ENCODE peak calls at places on chromosomes 6 and 20, in nine cellular contexts. One of them, this sample, is unnamed.

GRCh38 chr6:134169881-134170486 is 117.6 kb upstream of the SLC2A12 start:
- DNase-seq in thoracic aorta: no peak
- DNase-seq in neural crest cell: no peak
- DNase-seq in NCI-H1048: no peak
- DNase-seq in stimulated activated CD4-positive, alpha-beta T cell treated with anti-CD3 and anti-CD28 coated beads, Interleukin-12 subunit alpha, Interleukin-12 subunit beta, amount 100 ng/mL, for 4 hours: no peak
- DNase-seq in NCI-H2171 treated with DMSO at 0.1 percent for 48 hours: no peak
- DNase-seq in T follicular helper cell: no peak
- DNase-seq in AG08396: no peak
- DNase-seq in astrocyte of the spinal cord: peak; percentile 33
- DNase-seq in this sample: no peak

GRCh38 chr20:5122861-5123260 is 3.1 kb upstream of the PCNA start:
- DNase-seq in thoracic aorta: no peak
- DNase-seq in neural crest cell: no peak
- DNase-seq in NCI-H1048: no peak
- DNase-seq in stimulated activated CD4-positive, alpha-beta T cell treated with anti-CD3 and anti-CD28 coated beads, Interleukin-12 subunit alpha, Interleukin-12 subunit beta, amount 100 ng/mL, for 4 hours: no peak
- DNase-seq in NCI-H2171 treated with DMSO at 0.1 percent for 48 hours: no peak
- DNase-seq in T follicular helper cell: no peak
- DNase-seq in AG08396: no peak
- DNase-seq in astrocyte of the spinal cord: no peak
- DNase-seq in this sample: no peak

GRCh38 chr6:79841577-79842381 is 105.6 kb downstream of the ELOVL4 start:
- DNase-seq in thoracic aorta: no peak
- DNase-seq in neural crest cell: no peak
- DNase-seq in NCI-H1048: no peak
- DNase-seq in stimulated activated CD4-positive, alpha-beta T cell treated with anti-CD3 and anti-CD28 coated beads, Interleukin-12 subunit alpha, Interleukin-12 subunit beta, amount 100 ng/mL, for 4 hours: no peak
- DNase-seq in NCI-H2171 treated with DMSO at 0.1 percent for 48 hours: no peak
- DNase-seq in T follicular helper cell: no peak
- DNase-seq in AG08396: no peak
- DNase-seq in astrocyte of the spinal cord: no peak
- DNase-seq in this sample: no peak

GRCh38 chr20:20668639-20669038 is 43.8 kb downstream of the RALGAPA2 start:
- DNase-seq in thoracic aorta: no peak
- DNase-seq in neural crest cell: no peak
- DNase-seq in NCI-H1048: no peak
- DNase-seq in stimulated activated CD4-positive, alpha-beta T cell treated with anti-CD3 and anti-CD28 coated beads, Interleukin-12 subunit alpha, Interleukin-12 subunit beta, amount 100 ng/mL, for 4 hours: no peak
- DNase-seq in NCI-H2171 treated with DMSO at 0.1 percent for 48 hours: no peak
- DNase-seq in T follicular helper cell: no peak
- DNase-seq in AG08396: peak; percentile 5
- DNase-seq in astrocyte of the spinal cord: peak; percentile 14
- DNase-seq in this sample: no peak

GRCh38 chr6:140537834-140538680 is 1163.6 kb upstream of the CITED2 start:
- DNase-seq in thoracic aorta: no peak
- DNase-seq in neural crest cell: peak; percentile 15
- DNase-seq in NCI-H1048: peak; percentile 13
- DNase-seq in stimulated activated CD4-positive, alpha-beta T cell treated with anti-CD3 and anti-CD28 coated beads, Interleukin-12 subunit alpha, Interleukin-12 subunit beta, amount 100 ng/mL, for 4 hours: no peak
- DNase-seq in NCI-H2171 treated with DMSO at 0.1 percent for 48 hours: peak; percentile 26
- DNase-seq in T follicular helper cell: no peak
- DNase-seq in AG08396: peak; percentile 73
- DNase-seq in astrocyte of the spinal cord: peak; percentile 98
- DNase-seq in this sample: no peak

GRCh38 chr6:20255428-20255827 is 43.2 kb upstream of the MBOAT1 start:
- DNase-seq in thoracic aorta: no peak
- DNase-seq in neural crest cell: no peak
- DNase-seq in NCI-H1048: no peak
- DNase-seq in stimulated activated CD4-positive, alpha-beta T cell treated with anti-CD3 and anti-CD28 coated beads, Interleukin-12 subunit alpha, Interleukin-12 subunit beta, amount 100 ng/mL, for 4 hours: no peak
- DNase-seq in NCI-H2171 treated with DMSO at 0.1 percent for 48 hours: no peak
- DNase-seq in T follicular helper cell: no peak
- DNase-seq in AG08396: no peak
- DNase-seq in astrocyte of the spinal cord: no peak
- DNase-seq in this sample: no peak

GRCh38 chr6:39453236-39453635 is 130.7 kb upstream of the KCNK16 start:
- DNase-seq in thoracic aorta: no peak
- DNase-seq in neural crest cell: no peak
- DNase-seq in NCI-H1048: no peak
- DNase-seq in stimulated activated CD4-positive, alpha-beta T cell treated with anti-CD3 and anti-CD28 coated beads, Interleukin-12 subunit alpha, Interleukin-12 subunit beta, amount 100 ng/mL, for 4 hours: no peak
- DNase-seq in NCI-H2171 treated with DMSO at 0.1 percent for 48 hours: no peak
- DNase-seq in T follicular helper cell: no peak
- DNase-seq in AG08396: no peak
- DNase-seq in astrocyte of the spinal cord: peak; percentile 18
- DNase-seq in this sample: no peak

GRCh38 chr20:1472556-1473243 is 6.1 kb upstream of the NSFL1C start:
- DNase-seq in thoracic aorta: no peak
- DNase-seq in neural crest cell: no peak
- DNase-seq in NCI-H1048: no peak
- DNase-seq in stimulated activated CD4-positive, alpha-beta T cell treated with anti-CD3 and anti-CD28 coated beads, Interleukin-12 subunit alpha, Interleukin-12 subunit beta, amount 100 ng/mL, for 4 hours: no peak
- DNase-seq in NCI-H2171 treated with DMSO at 0.1 percent for 48 hours: no peak
- DNase-seq in T follicular helper cell: no peak
- DNase-seq in AG08396: no peak
- DNase-seq in astrocyte of the spinal cord: no peak
- DNase-seq in this sample: no peak

GRCh38 chr20:8764289-8764962 is 304.5 kb upstream of the PLCB4 start:
- DNase-seq in thoracic aorta: no peak
- DNase-seq in neural crest cell: no peak
- DNase-seq in NCI-H1048: no peak
- DNase-seq in stimulated activated CD4-positive, alpha-beta T cell treated with anti-CD3 and anti-CD28 coated beads, Interleukin-12 subunit alpha, Interleukin-12 subunit beta, amount 100 ng/mL, for 4 hours: no peak
- DNase-seq in NCI-H2171 treated with DMSO at 0.1 percent for 48 hours: peak; percentile 40
- DNase-seq in T follicular helper cell: no peak
- DNase-seq in AG08396: no peak
- DNase-seq in astrocyte of the spinal cord: no peak
- DNase-seq in this sample: no peak

GRCh38 chr6:22557007-22557406 is 12.4 kb upstream of the HDGFL1 start:
- DNase-seq in thoracic aorta: no peak
- DNase-seq in neural crest cell: no peak
- DNase-seq in NCI-H1048: no peak
- DNase-seq in stimulated activated CD4-positive, alpha-beta T cell treated with anti-CD3 and anti-CD28 coated beads, Interleukin-12 subunit alpha, Interleukin-12 subunit beta, amount 100 ng/mL, for 4 hours: no peak
- DNase-seq in NCI-H2171 treated with DMSO at 0.1 percent for 48 hours: no peak
- DNase-seq in T follicular helper cell: no peak
- DNase-seq in AG08396: no peak
- DNase-seq in astrocyte of the spinal cord: no peak
- DNase-seq in this sample: no peak

GRCh38 chr6:149961728-149962425 is 1.9 kb upstream of the ULBP1 start:
- DNase-seq in thoracic aorta: no peak
- DNase-seq in neural crest cell: no peak
- DNase-seq in NCI-H1048: no peak
- DNase-seq in stimulated activated CD4-positive, alpha-beta T cell treated with anti-CD3 and anti-CD28 coated beads, Interleukin-12 subunit alpha, Interleukin-12 subunit beta, amount 100 ng/mL, for 4 hours: peak; percentile 30
- DNase-seq in NCI-H2171 treated with DMSO at 0.1 percent for 48 hours: peak; percentile 9
- DNase-seq in T follicular helper cell: no peak
- DNase-seq in AG08396: no peak
- DNase-seq in astrocyte of the spinal cord: no peak
- DNase-seq in this sample: no peak

GRCh38 chr6:33988121-33989015 is 157.5 kb downstream of the GRM4 start:
- DNase-seq in thoracic aorta: no peak
- DNase-seq in neural crest cell: no peak
- DNase-seq in NCI-H1048: no peak
- DNase-seq in stimulated activated CD4-positive, alpha-beta T cell treated with anti-CD3 and anti-CD28 coated beads, Interleukin-12 subunit alpha, Interleukin-12 subunit beta, amount 100 ng/mL, for 4 hours: no peak
- DNase-seq in NCI-H2171 treated with DMSO at 0.1 percent for 48 hours: peak; percentile 95
- DNase-seq in T follicular helper cell: no peak
- DNase-seq in AG08396: no peak
- DNase-seq in astrocyte of the spinal cord: no peak
- DNase-seq in this sample: no peak

GRCh38 chr6:138346302-138347195 is 31.2 kb upstream of the SMIM28 start:
- DNase-seq in thoracic aorta: no peak
- DNase-seq in neural crest cell: no peak
- DNase-seq in NCI-H1048: no peak
- DNase-seq in stimulated activated CD4-positive, alpha-beta T cell treated with anti-CD3 and anti-CD28 coated beads, Interleukin-12 subunit alpha, Interleukin-12 subunit beta, amount 100 ng/mL, for 4 hours: no peak
- DNase-seq in NCI-H2171 treated with DMSO at 0.1 percent for 48 hours: no peak
- DNase-seq in T follicular helper cell: no peak
- DNase-seq in AG08396: no peak
- DNase-seq in astrocyte of the spinal cord: peak; percentile 73
- DNase-seq in this sample: no peak

GRCh38 chr6:113856571-113857564 is at the start of gene MARCKS:
- DNase-seq in thoracic aorta: no peak
- DNase-seq in neural crest cell: peak; percentile 80
- DNase-seq in NCI-H1048: peak; percentile 78
- DNase-seq in stimulated activated CD4-positive, alpha-beta T cell treated with anti-CD3 and anti-CD28 coated beads, Interleukin-12 subunit alpha, Interleukin-12 subunit beta, amount 100 ng/mL, for 4 hours: no peak
- DNase-seq in NCI-H2171 treated with DMSO at 0.1 percent for 48 hours: peak; percentile 96
- DNase-seq in T follicular helper cell: no peak
- DNase-seq in AG08396: peak; percentile 92
- DNase-seq in astrocyte of the spinal cord: peak; percentile 95
- DNase-seq in this sample: peak; percentile 78

GRCh38 chr20:57513199-57513598 is 11.7 kb downstream of the CTCFL start:
- DNase-seq in thoracic aorta: no peak
- DNase-seq in neural crest cell: no peak
- DNase-seq in NCI-H1048: no peak
- DNase-seq in stimulated activated CD4-positive, alpha-beta T cell treated with anti-CD3 and anti-CD28 coated beads, Interleukin-12 subunit alpha, Interleukin-12 subunit beta, amount 100 ng/mL, for 4 hours: no peak
- DNase-seq in NCI-H2171 treated with DMSO at 0.1 percent for 48 hours: no peak
- DNase-seq in T follicular helper cell: no peak
- DNase-seq in AG08396: peak; percentile 21
- DNase-seq in astrocyte of the spinal cord: peak; percentile 2
- DNase-seq in this sample: no peak

GRCh38 chr6:12472601-12473038 is 182.5 kb downstream of the EDN1 start:
- DNase-seq in thoracic aorta: peak; percentile 83
- DNase-seq in neural crest cell: no peak
- DNase-seq in NCI-H1048: no peak
- DNase-seq in stimulated activated CD4-positive, alpha-beta T cell treated with anti-CD3 and anti-CD28 coated beads, Interleukin-12 subunit alpha, Interleukin-12 subunit beta, amount 100 ng/mL, for 4 hours: no peak
- DNase-seq in NCI-H2171 treated with DMSO at 0.1 percent for 48 hours: no peak
- DNase-seq in T follicular helper cell: no peak
- DNase-seq in AG08396: peak; percentile 23
- DNase-seq in astrocyte of the spinal cord: peak; percentile 68
- DNase-seq in this sample: no peak

GRCh38 chr6:294656-295565 is 2.6 kb downstream of the DUSP22 start:
- DNase-seq in thoracic aorta: no peak
- DNase-seq in neural crest cell: no peak
- DNase-seq in NCI-H1048: no peak
- DNase-seq in stimulated activated CD4-positive, alpha-beta T cell treated with anti-CD3 and anti-CD28 coated beads, Interleukin-12 subunit alpha, Interleukin-12 subunit beta, amount 100 ng/mL, for 4 hours: no peak
- DNase-seq in NCI-H2171 treated with DMSO at 0.1 percent for 48 hours: no peak
- DNase-seq in T follicular helper cell: no peak
- DNase-seq in AG08396: no peak
- DNase-seq in astrocyte of the spinal cord: no peak
- DNase-seq in this sample: no peak

GRCh38 chr6:165184192-165184979 is 125.0 kb downstream of the C6orf118 start:
- DNase-seq in thoracic aorta: no peak
- DNase-seq in neural crest cell: no peak
- DNase-seq in NCI-H1048: no peak
- DNase-seq in stimulated activated CD4-positive, alpha-beta T cell treated with anti-CD3 and anti-CD28 coated beads, Interleukin-12 subunit alpha, Interleukin-12 subunit beta, amount 100 ng/mL, for 4 hours: no peak
- DNase-seq in NCI-H2171 treated with DMSO at 0.1 percent for 48 hours: no peak
- DNase-seq in T follicular helper cell: no peak
- DNase-seq in AG08396: no peak
- DNase-seq in astrocyte of the spinal cord: no peak
- DNase-seq in this sample: peak; percentile 20

GRCh38 chr6:142331075-142331551 is 29.3 kb downstream of the ADGRG6 start:
- DNase-seq in thoracic aorta: no peak
- DNase-seq in neural crest cell: peak; percentile 20
- DNase-seq in NCI-H1048: no peak
- DNase-seq in stimulated activated CD4-positive, alpha-beta T cell treated with anti-CD3 and anti-CD28 coated beads, Interleukin-12 subunit alpha, Interleukin-12 subunit beta, amount 100 ng/mL, for 4 hours: no peak
- DNase-seq in NCI-H2171 treated with DMSO at 0.1 percent for 48 hours: no peak
- DNase-seq in T follicular helper cell: no peak
- DNase-seq in AG08396: peak; percentile 15
- DNase-seq in astrocyte of the spinal cord: peak; percentile 47
- DNase-seq in this sample: no peak

GRCh38 chr20:13142143-13142542 is 78.9 kb upstream of the ISM1 start:
- DNase-seq in thoracic aorta: no peak
- DNase-seq in neural crest cell: no peak
- DNase-seq in NCI-H1048: no peak
- DNase-seq in stimulated activated CD4-positive, alpha-beta T cell treated with anti-CD3 and anti-CD28 coated beads, Interleukin-12 subunit alpha, Interleukin-12 subunit beta, amount 100 ng/mL, for 4 hours: no peak
- DNase-seq in NCI-H2171 treated with DMSO at 0.1 percent for 48 hours: peak; percentile 13
- DNase-seq in T follicular helper cell: no peak
- DNase-seq in AG08396: no peak
- DNase-seq in astrocyte of the spinal cord: peak; percentile 40
- DNase-seq in this sample: no peak

GRCh38 chr6:53679446-53679933 is 13.9 kb upstream of the KLHL31 start:
- DNase-seq in thoracic aorta: no peak
- DNase-seq in neural crest cell: no peak
- DNase-seq in NCI-H1048: no peak
- DNase-seq in stimulated activated CD4-positive, alpha-beta T cell treated with anti-CD3 and anti-CD28 coated beads, Interleukin-12 subunit alpha, Interleukin-12 subunit beta, amount 100 ng/mL, for 4 hours: no peak
- DNase-seq in NCI-H2171 treated with DMSO at 0.1 percent for 48 hours: peak; percentile 24
- DNase-seq in T follicular helper cell: no peak
- DNase-seq in AG08396: peak; percentile 54
- DNase-seq in astrocyte of the spinal cord: peak; percentile 54
- DNase-seq in this sample: no peak

GRCh38 chr6:113732384-113732966 is 124.7 kb upstream of the MARCKS start:
- DNase-seq in thoracic aorta: no peak
- DNase-seq in neural crest cell: peak; percentile 53
- DNase-seq in NCI-H1048: no peak
- DNase-seq in stimulated activated CD4-positive, alpha-beta T cell treated with anti-CD3 and anti-CD28 coated beads, Interleukin-12 subunit alpha, Interleukin-12 subunit beta, amount 100 ng/mL, for 4 hours: no peak
- DNase-seq in NCI-H2171 treated with DMSO at 0.1 percent for 48 hours: peak; percentile 96
- DNase-seq in T follicular helper cell: no peak
- DNase-seq in AG08396: no peak
- DNase-seq in astrocyte of the spinal cord: peak; percentile 24
- DNase-seq in this sample: peak; percentile 75

GRCh38 chr6:74757788-74758187 is 448.1 kb downstream of the COL12A1 start:
- DNase-seq in thoracic aorta: no peak
- DNase-seq in neural crest cell: no peak
- DNase-seq in NCI-H1048: no peak
- DNase-seq in stimulated activated CD4-positive, alpha-beta T cell treated with anti-CD3 and anti-CD28 coated beads, Interleukin-12 subunit alpha, Interleukin-12 subunit beta, amount 100 ng/mL, for 4 hours: no peak
- DNase-seq in NCI-H2171 treated with DMSO at 0.1 percent for 48 hours: no peak
- DNase-seq in T follicular helper cell: no peak
- DNase-seq in AG08396: no peak
- DNase-seq in astrocyte of the spinal cord: no peak
- DNase-seq in this sample: no peak

GRCh38 chr6:87322304-87323212 is at the start of gene SMIM8:
- DNase-seq in thoracic aorta: peak; percentile 30
- DNase-seq in neural crest cell: peak; percentile 83
- DNase-seq in NCI-H1048: peak; percentile 67
- DNase-seq in stimulated activated CD4-positive, alpha-beta T cell treated with anti-CD3 and anti-CD28 coated beads, Interleukin-12 subunit alpha, Interleukin-12 subunit beta, amount 100 ng/mL, for 4 hours: peak; percentile 87
- DNase-seq in NCI-H2171 treated with DMSO at 0.1 percent for 48 hours: peak; percentile 78
- DNase-seq in T follicular helper cell: peak; percentile 76
- DNase-seq in AG08396: peak; percentile 92
- DNase-seq in astrocyte of the spinal cord: peak; percentile 75
- DNase-seq in this sample: peak; percentile 64

GRCh38 chr6:131084982-131085381 is 21.9 kb upstream of the EPB41L2 start:
- DNase-seq in thoracic aorta: no peak
- DNase-seq in neural crest cell: no peak
- DNase-seq in NCI-H1048: no peak
- DNase-seq in stimulated activated CD4-positive, alpha-beta T cell treated with anti-CD3 and anti-CD28 coated beads, Interleukin-12 subunit alpha, Interleukin-12 subunit beta, amount 100 ng/mL, for 4 hours: no peak
- DNase-seq in NCI-H2171 treated with DMSO at 0.1 percent for 48 hours: no peak
- DNase-seq in T follicular helper cell: no peak
- DNase-seq in AG08396: no peak
- DNase-seq in astrocyte of the spinal cord: no peak
- DNase-seq in this sample: no peak

GRCh38 chr20:2108987-2109386 is 7.4 kb downstream of the STK35 start:
- DNase-seq in thoracic aorta: no peak
- DNase-seq in neural crest cell: no peak
- DNase-seq in NCI-H1048: no peak
- DNase-seq in stimulated activated CD4-positive, alpha-beta T cell treated with anti-CD3 and anti-CD28 coated beads, Interleukin-12 subunit alpha, Interleukin-12 subunit beta, amount 100 ng/mL, for 4 hours: no peak
- DNase-seq in NCI-H2171 treated with DMSO at 0.1 percent for 48 hours: no peak
- DNase-seq in T follicular helper cell: no peak
- DNase-seq in AG08396: peak; percentile 54
- DNase-seq in astrocyte of the spinal cord: peak; percentile 58
- DNase-seq in this sample: no peak

GRCh38 chr6:1688396-1688795 is 78.7 kb downstream of the FOXC1 start:
- DNase-seq in thoracic aorta: no peak
- DNase-seq in neural crest cell: no peak
- DNase-seq in NCI-H1048: no peak
- DNase-seq in stimulated activated CD4-positive, alpha-beta T cell treated with anti-CD3 and anti-CD28 coated beads, Interleukin-12 subunit alpha, Interleukin-12 subunit beta, amount 100 ng/mL, for 4 hours: no peak
- DNase-seq in NCI-H2171 treated with DMSO at 0.1 percent for 48 hours: no peak
- DNase-seq in T follicular helper cell: no peak
- DNase-seq in AG08396: no peak
- DNase-seq in astrocyte of the spinal cord: no peak
- DNase-seq in this sample: no peak